ENCODE peak calls at places on chromosomes 3 and 15, in six cellular contexts. R is foreskin melanocyte, S is fibroblast of villous mesenchyme, P is activated T-helper 1 cell treated with Interleukin-2 at 50 U/mL for 16 hours, E is AG04449, D is HuH-7. V is an unnamed sample.
A peak's percentile ranks its signal among the peaks of the same experiment; 100 is the strongest.

GRCh38 chr15:52523192-52523591 is 5.5 kb downstream of the MYO5A start:
- DNase-seq in R (no peak), S (peak; percentile 83), P (no peak), E (peak; percentile 76), D (no peak), V (peak; percentile 84)

GRCh38 chr3:118098818-118099217 is 935.8 kb downstream of the IGSF11 start:
- DNase-seq in R (no peak), S (no peak), P (no peak), E (no peak), D (no peak), V (no peak)

GRCh38 chr15:68214838-68215234 is 9.7 kb upstream of the CALML4 start:
- DNase-seq in R (no peak), S (no peak), P (no peak), E (no peak), D (no peak), V (no peak)

GRCh38 chr15:78492841-78493240 is 14.5 kb upstream of the HYKK start:
- DNase-seq in R (peak; percentile 74), S (peak; percentile 29), P (no peak), E (peak; percentile 5), D (no peak), V (peak; percentile 50)

GRCh38 chr15:62469478-62469873 is 304.4 kb upstream of the C2CD4B start:
- DNase-seq in R (no peak), S (no peak), P (no peak), E (peak; percentile 40), D (no peak), V (no peak)

GRCh38 chr3:65894679-65895078 is 144.0 kb downstream of the MAGI1 start:
- DNase-seq in R (no peak), S (peak; percentile 78), P (no peak), E (peak; percentile 34), D (no peak), V (peak; percentile 61)

GRCh38 chr15:89399070-89399389 is 64.4 kb upstream of the POLG start:
- DNase-seq in R (no peak), S (no peak), P (no peak), E (no peak), D (no peak), V (no peak)

GRCh38 chr3:117003501-117003900 is 293.9 kb downstream of the TUSC7 start:
- DNase-seq in R (peak; percentile 56), S (no peak), P (no peak), E (no peak), D (no peak), V (no peak)

GRCh38 chr15:37101634-37102314 is 1.4 kb upstream of the MEIS2 start:
- DNase-seq in R (no peak), S (peak; percentile 79), P (no peak), E (no peak), D (peak; percentile 79), V (peak; percentile 55)

GRCh38 chr3:157120071-157120892 is 39.7 kb downstream of the CCNL1 start:
- DNase-seq in R (no peak), S (no peak), P (no peak), E (no peak), D (peak; percentile 45), V (no peak)

GRCh38 chr3:84601303-84601702 is 357.5 kb upstream of the CADM2 start:
- DNase-seq in R (no peak), S (no peak), P (no peak), E (no peak), D (no peak), V (peak; percentile 47)

GRCh38 chr3:15007681-15008141 is 57.4 kb downstream of the MRPS25 start:
- DNase-seq in R (no peak), S (peak; percentile 84), P (no peak), E (peak; percentile 87), D (no peak), V (peak; percentile 89)

GRCh38 chr3:157794771-157795170 is 291.6 kb upstream of the VEPH1 start:
- DNase-seq in R (no peak), S (peak; percentile 67), P (no peak), E (peak; percentile 28), D (no peak), V (peak; percentile 67)

GRCh38 chr3:149501524-149501923 is 27.0 kb downstream of the TM4SF4 start:
- DNase-seq in R (no peak), S (peak; percentile 20), P (no peak), E (peak; percentile 89), D (no peak), V (peak; percentile 89)

GRCh38 chr3:126982125-126982521 is 792 bp upstream of the PLXNA1 start:
- DNase-seq in R (no peak), S (no peak), P (peak; percentile 42), E (no peak), D (no peak), V (peak; percentile 19)

GRCh38 chr15:101133181-101133460 is 118.7 kb downstream of the CHSY1 start:
- DNase-seq in R (no peak), S (no peak), P (no peak), E (no peak), D (no peak), V (no peak)

GRCh38 chr3:13655074-13655913 is 106.4 kb downstream of the FBLN2 start:
- DNase-seq in R (no peak), S (peak; percentile 37), P (no peak), E (no peak), D (peak; percentile 96), V (peak; percentile 32)

GRCh38 chr3:65979731-65980130 is 59.0 kb downstream of the MAGI1 start:
- DNase-seq in R (no peak), S (peak; percentile 71), P (no peak), E (no peak), D (no peak), V (peak; percentile 67)

GRCh38 chr3:126415661-126416591 is 21.2 kb downstream of the CFAP100 start:
- DNase-seq in R (no peak), S (no peak), P (no peak), E (no peak), D (no peak), V (no peak)

GRCh38 chr15:33126559-33127290 is 67.8 kb downstream of the FMN1 start:
- DNase-seq in R (peak; percentile 97), S (peak; percentile 96), P (peak; percentile 67), E (peak; percentile 70), D (no peak), V (peak; percentile 97)

GRCh38 chr15:51104512-51104911 is 9.8 kb upstream of the TNFAIP8L3 start:
- DNase-seq in R (no peak), S (peak; percentile 46), P (no peak), E (no peak), D (no peak), V (no peak)

GRCh38 chr3:115148142-115148790 is 1.2 kb upstream of the ZBTB20 start:
- DNase-seq in R (no peak), S (no peak), P (no peak), E (no peak), D (no peak), V (peak; percentile 21)

GRCh38 chr3:58659051-58659675 is 7.4 kb downstream of the FAM3D start:
- DNase-seq in R (no peak), S (peak; percentile 23), P (no peak), E (no peak), D (peak; percentile 42), V (peak; percentile 64)

GRCh38 chr15:27454281-27455060 is 483.5 kb downstream of the GABRG3 start:
- DNase-seq in R (peak; percentile 67), S (no peak), P (no peak), E (no peak), D (no peak), V (peak; percentile 65)

GRCh38 chr15:71800835-71801745 is 9.3 kb upstream of the NR2E3 start:
- DNase-seq in R (peak; percentile 51), S (peak; percentile 85), P (no peak), E (peak; percentile 73), D (peak; percentile 73), V (peak; percentile 91)

GRCh38 chr3:128307029-128307633 is 153.8 kb downstream of the EEFSEC start:
- DNase-seq in R (no peak), S (peak; percentile 24), P (no peak), E (no peak), D (peak; percentile 73), V (peak; percentile 4)

GRCh38 chr3:60365360-60365759 is 885.9 kb downstream of the FHIT start:
- DNase-seq in R (no peak), S (no peak), P (no peak), E (peak; percentile 2), D (no peak), V (peak; percentile 37)

GRCh38 chr15:75578206-75578947 is 738 bp downstream of the PTPN9 start:
- DNase-seq in R (no peak), S (no peak), P (peak; percentile 14), E (no peak), D (peak; percentile 49), V (peak; percentile 39)

GRCh38 chr3:143751643-143752178 is 96.6 kb downstream of the SLC9A9 start:
- DNase-seq in R (no peak), S (no peak), P (peak; percentile 7), E (no peak), D (no peak), V (no peak)

GRCh38 chr3:72178463-72179106 is 393.6 kb upstream of the PROK2 start:
- DNase-seq in R (no peak), S (no peak), P (no peak), E (no peak), D (no peak), V (peak; percentile 37)

GRCh38 chr15:81294501-81294850 is 29.5 kb downstream of the STARD5 start:
- DNase-seq in R (no peak), S (no peak), P (no peak), E (no peak), D (no peak), V (no peak)

GRCh38 chr3:10455515-10455914 is 49.9 kb downstream of the ATP2B2 start:
- DNase-seq in R (no peak), S (no peak), P (no peak), E (no peak), D (no peak), V (no peak)

GRCh38 chr3:46996689-46997452 is 17.4 kb downstream of the NBEAL2 start:
- DNase-seq in R (no peak), S (no peak), P (no peak), E (no peak), D (no peak), V (peak; percentile 14)

GRCh38 chr3:107966261-107966660 is 124.6 kb downstream of the CD47 start:
- DNase-seq in R (peak; percentile 66), S (no peak), P (no peak), E (no peak), D (no peak), V (no peak)

V was measured in choroid plexus epithelial cell.